ENCODE peak calls at places on chromosome 12, in nine cellular contexts. I is stimulated activated CD4-positive, alpha-beta T cell treated with anti-CD3 and anti-CD28 coated beads, Interleukin-1b, Interleukin-23, amount 100 ng/mL, for 1 hour; S is transverse colon; Y is central memory CD4-positive, alpha-beta T cell; C is GDM1; Z is mammary epithelial cell; P is NCI-H2081 treated with DMSO at 0.1 percent for 48 hours; U is breast epithelium; G is T follicular helper cell. F is an unnamed sample.

GRCh38 chr12:121084229-121084628 is 45.2 kb upstream of the OASL start:
- DNase-seq in I (no peak), S (no peak), Y (no peak), C (no peak), Z (no peak), P (no peak), U (no peak), G (no peak), F (no peak)

GRCh38 chr12:49933793-49934192 is 16.7 kb upstream of the AQP2 start:
- DNase-seq in I (no peak), S (no peak), Y (no peak), C (no peak), Z (no peak), P (no peak), U (no peak), G (no peak), F (no peak)

GRCh38 chr12:115963030-115963480 is 314.4 kb downstream of the MED13L start:
- DNase-seq in I (no peak), S (no peak), Y (no peak), C (no peak), Z (peak; percentile 17), P (no peak), U (no peak), G (no peak), F (no peak)

GRCh38 chr12:107288414-107289125 is 195.2 kb upstream of the CRY1 start:
- DNase-seq in I (no peak), S (no peak), Y (no peak), C (no peak), Z (no peak), P (no peak), U (no peak), G (no peak), F (no peak)

GRCh38 chr12:100295764-100296555 is 29.0 kb downstream of the SCYL2 start:
- DNase-seq in I (no peak), S (no peak), Y (no peak), C (no peak), Z (peak; percentile 32), P (no peak), U (no peak), G (no peak), F (peak; percentile 36)

GRCh38 chr12:31897791-31898503 is 61.3 kb upstream of the RESF1 start:
- DNase-seq in I (no peak), S (peak; percentile 22), Y (no peak), C (no peak), Z (peak; percentile 12), P (peak; percentile 9), U (no peak), G (no peak), F (peak; percentile 100)

GRCh38 chr12:59031313-59031712 is 111.0 kb upstream of the LRIG3 start:
- DNase-seq in I (no peak), S (no peak), Y (no peak), C (no peak), Z (no peak), P (no peak), U (no peak), G (no peak), F (no peak)

GRCh38 chr12:123850246-123851134 is 88.4 kb downstream of the DNAH10 start:
- DNase-seq in I (no peak), S (no peak), Y (no peak), C (no peak), Z (no peak), P (no peak), U (no peak), G (no peak), F (no peak)

GRCh38 chr12:56162468-56163290 is 4.5 kb downstream of the MYL6 start:
- DNase-seq in I (no peak), S (no peak), Y (no peak), C (no peak), Z (no peak), P (no peak), U (no peak), G (no peak), F (no peak)

GRCh38 chr12:76220980-76221379 is 127.2 kb downstream of the BBS10 start:
- DNase-seq in I (no peak), S (no peak), Y (no peak), C (no peak), Z (no peak), P (no peak), U (no peak), G (no peak), F (no peak)

GRCh38 chr12:75712223-75712622 is 200.8 kb upstream of the KRR1 start:
- DNase-seq in I (no peak), S (no peak), Y (no peak), C (no peak), Z (peak; percentile 92), P (no peak), U (no peak), G (no peak), F (peak; percentile 74)

GRCh38 chr12:93737457-93738198 is 60.5 kb downstream of the CRADD start:
- DNase-seq in I (no peak), S (no peak), Y (no peak), C (no peak), Z (no peak), P (no peak), U (no peak), G (no peak), F (peak; percentile 47)

GRCh38 chr12:27913999-27914614 is 58.4 kb downstream of the PTHLH start:
- DNase-seq in I (no peak), S (no peak), Y (no peak), C (no peak), Z (no peak), P (no peak), U (no peak), G (no peak), F (peak; percentile 27)

F was measured in NCI-H69.